ENCODE peak calls at places on chromosomes 3 and 15, in ten cellular contexts. D is head of caudate nucleus; P is Daoy; R is choroid plexus epithelial cell; Y is IMR-90; O is A172; G is activated CD4-positive, alpha-beta T cell treated with anti-CD3 and anti-CD28 coated beads, Interleukin-2, amount 10 ng/mL, durations not matched to agents 7 days and 5 days; E is skeletal muscle cell; J is KG1; V is activated T-cell treated with anti-CD3 and anti-CD28 coated beads for 1 hour. M is an unnamed sample.

GRCh38 chr3:29694783-29695182 is 413.9 kb downstream of the RBMS3 start:
- DNase-seq in D (no peak), P (peak), R (peak), Y (peak), O (peak), G (no peak), E (peak), J (no peak), V (no peak), M (no peak)

GRCh38 chr3:149587383-149587782 is 70.4 kb downstream of the WWTR1 start:
- DNase-seq in D (no peak), P (no peak), R (no peak), Y (no peak), O (no peak), G (no peak), E (no peak), J (no peak), V (no peak), M (no peak)

GRCh38 chr15:25179673-25180511 is 225.1 kb downstream of the SNRPN start:
- DNase-seq in D (no peak), P (no peak), R (no peak), Y (no peak), O (no peak), G (no peak), E (no peak), J (no peak), V (no peak), M (peak)

GRCh38 chr3:94249491-94250079 is 186.7 kb downstream of the NSUN3 start:
- DNase-seq in D (peak), P (peak), R (peak), Y (peak), O (peak), G (peak), E (peak), J (peak), V (peak), M (peak)

GRCh38 chr3:61612211-61612995 is 51.0 kb downstream of the PTPRG start:
- DNase-seq in D (no peak), P (no peak), R (peak), Y (peak), O (no peak), G (no peak), E (no peak), J (no peak), V (no peak), M (no peak)

GRCh38 chr3:35440826-35441225 is 198.5 kb upstream of the ARPP21 start:
- DNase-seq in D (no peak), P (no peak), R (no peak), Y (no peak), O (no peak), G (no peak), E (no peak), J (no peak), V (no peak), M (no peak)

GRCh38 chr3:117681619-117682018 is 972.0 kb downstream of the TUSC7 start:
- DNase-seq in D (no peak), P (peak), R (peak), Y (peak), O (no peak), G (no peak), E (peak), J (no peak), V (no peak), M (no peak)

GRCh38 chr3:187973977-187974856 is 179.7 kb upstream of the LPP start:
- DNase-seq in D (no peak), P (no peak), R (no peak), Y (no peak), O (no peak), G (peak), E (no peak), J (no peak), V (no peak), M (no peak)

GRCh38 chr3:9870978-9871377 is 9.1 kb downstream of the CIDEC start:
- DNase-seq in D (no peak), P (peak), R (peak), Y (peak), O (peak), G (no peak), E (no peak), J (no peak), V (no peak), M (no peak)

GRCh38 chr3:43838009-43838758 is 147.4 kb downstream of the ABHD5 start:
- DNase-seq in D (no peak), P (no peak), R (no peak), Y (no peak), O (no peak), G (no peak), E (no peak), J (no peak), V (no peak), M (no peak)

GRCh38 chr15:83010709-83011270 is 649 bp downstream of the C15orf40 start:
- DNase-seq in D (peak), P (peak), R (peak), Y (peak), O (peak), G (peak), E (peak), J (peak), V (peak), M (peak)

GRCh38 chr3:152610621-152611020 is 224.3 kb upstream of the P2RY1 start:
- DNase-seq in D (no peak), P (no peak), R (no peak), Y (no peak), O (no peak), G (no peak), E (no peak), J (no peak), V (no peak), M (no peak)

GRCh38 chr3:140363801-140364200 is 314.1 kb upstream of the TRIM42 start:
- DNase-seq in D (no peak), P (peak), R (peak), Y (no peak), O (peak), G (no peak), E (no peak), J (no peak), V (no peak), M (no peak)

GRCh38 chr15:90595760-90596155 is 66.0 kb downstream of the CRTC3 start:
- DNase-seq in D (no peak), P (no peak), R (no peak), Y (no peak), O (no peak), G (no peak), E (no peak), J (no peak), V (no peak), M (no peak)

GRCh38 chr3:161913786-161914389 is 417.3 kb downstream of the OTOL1 start:
- DNase-seq in D (no peak), P (peak), R (peak), Y (peak), O (peak), G (no peak), E (peak), J (no peak), V (no peak), M (no peak)

GRCh38 chr3:79236488-79236887 is 531.3 kb downstream of the ROBO1 start:
- DNase-seq in D (no peak), P (no peak), R (peak), Y (peak), O (no peak), G (no peak), E (no peak), J (no peak), V (no peak), M (no peak)

GRCh38 chr15:55721554-55722185 is 21.3 kb downstream of the PRTG start:
- DNase-seq in D (no peak), P (no peak), R (no peak), Y (no peak), O (no peak), G (no peak), E (no peak), J (no peak), V (no peak), M (no peak)

GRCh38 chr3:49998326-49998725 is 58.4 kb downstream of the RBM6 start:
- DNase-seq in D (no peak), P (peak), R (peak), Y (peak), O (peak), G (no peak), E (peak), J (no peak), V (no peak), M (no peak)

GRCh38 chr15:27165590-27165989 is 194.6 kb downstream of the GABRG3 start:
- DNase-seq in D (no peak), P (no peak), R (no peak), Y (no peak), O (no peak), G (no peak), E (no peak), J (no peak), V (no peak), M (no peak)

GRCh38 chr3:141656771-141657170 is 81.3 kb upstream of the RNF7 start:
- DNase-seq in D (no peak), P (peak), R (peak), Y (peak), O (no peak), G (no peak), E (no peak), J (no peak), V (no peak), M (no peak)

M was measured in central memory CD8-positive, alpha-beta T cell.